ENCODE peak calls at places on chromosomes 2 and 18, in eight cellular contexts. G is tibial artery, I is tibial nerve, E is GM06990, R is fibroblast of pulmonary artery, Y is A549, V is psoas muscle, U is ovary. J is an unnamed sample.

GRCh38 chr2:104844813-104845551 is 8.9 kb upstream of the POU3F3 start:
- DNase-seq in G (no peak), R (no peak), U (no peak), Y (no peak), E (no peak), I (no peak), V (no peak), J (no peak)

GRCh38 chr2:119255760-119256573 is 32.3 kb downstream of the STEAP3 start:
- DNase-seq in R (peak; percentile 97), G (no peak), U (no peak), V (no peak), E (no peak), I (no peak), Y (peak; percentile 41), J (no peak)

GRCh38 chr2:181070119-181070833 is 89.9 kb downstream of the UBE2E3 start:
- DNase-seq in I (no peak), G (no peak), E (no peak), U (no peak), V (no peak), Y (peak; percentile 5), R (peak; percentile 69), J (peak; percentile 3)

GRCh38 chr2:183495589-183496267 is 371.5 kb downstream of the NUP35 start:
- DNase-seq in G (no peak), R (no peak), Y (no peak), U (no peak), V (no peak), I (no peak), E (peak; percentile 44), J (no peak)

GRCh38 chr2:117855886-117856285 is 41.4 kb downstream of the DDX18 start:
- DNase-seq in I (no peak), V (no peak), Y (no peak), R (peak; percentile 6), G (no peak), E (no peak), U (no peak), J (no peak)

GRCh38 chr18:57026316-57026715 is 120.6 kb upstream of the BOD1L2 start:
- DNase-seq in I (no peak), V (no peak), U (no peak), E (no peak), G (no peak), R (no peak), Y (no peak), J (no peak)

GRCh38 chr18:8167673-8168072 is 441.6 kb upstream of the RAB12 start:
- DNase-seq in I (no peak), G (no peak), U (no peak), E (no peak), V (no peak), R (no peak), Y (no peak), J (no peak)

GRCh38 chr2:67145851-67146250 is 251.3 kb upstream of the ETAA1 start:
- DNase-seq in V (no peak), R (no peak), I (no peak), G (no peak), E (no peak), Y (no peak), U (no peak), J (no peak)

GRCh38 chr2:172283476-172283875 is 143.9 kb upstream of the ITGA6 start:
- DNase-seq in R (no peak), E (no peak), Y (no peak), I (no peak), V (no peak), U (no peak), G (no peak), J (no peak)

GRCh38 chr2:230012242-230012884 is 56.4 kb downstream of the SLC16A14 start:
- DNase-seq in E (no peak), U (no peak), G (no peak), I (no peak), Y (no peak), V (no peak), R (peak; percentile 3), J (no peak)

GRCh38 chr2:190088917-190089316 is 26.4 kb upstream of the MSTN start:
- DNase-seq in E (no peak), G (no peak), U (no peak), R (peak; percentile 86), V (peak; percentile 19), I (peak; percentile 66), Y (peak; percentile 10), J (peak; percentile 59)
- TF ChIP-seq CTCF in E (peak; percentile 61), G (peak; percentile 49), U (peak; percentile 45), R (peak; percentile 72), V (peak; percentile 81), I (peak; percentile 59), Y (peak; percentile 97), J (peak; percentile 82)

GRCh38 chr2:84492571-84492970 is 23.7 kb upstream of the DNAH6 start:
- DNase-seq in V (no peak), Y (no peak), U (no peak), G (no peak), R (no peak), E (no peak), I (no peak), J (no peak)
- TF ChIP-seq CTCF in V (no peak), Y (peak; percentile 28), U (no peak), G (no peak), R (peak; percentile 5), E (no peak), I (no peak), J (no peak)

DNA sequence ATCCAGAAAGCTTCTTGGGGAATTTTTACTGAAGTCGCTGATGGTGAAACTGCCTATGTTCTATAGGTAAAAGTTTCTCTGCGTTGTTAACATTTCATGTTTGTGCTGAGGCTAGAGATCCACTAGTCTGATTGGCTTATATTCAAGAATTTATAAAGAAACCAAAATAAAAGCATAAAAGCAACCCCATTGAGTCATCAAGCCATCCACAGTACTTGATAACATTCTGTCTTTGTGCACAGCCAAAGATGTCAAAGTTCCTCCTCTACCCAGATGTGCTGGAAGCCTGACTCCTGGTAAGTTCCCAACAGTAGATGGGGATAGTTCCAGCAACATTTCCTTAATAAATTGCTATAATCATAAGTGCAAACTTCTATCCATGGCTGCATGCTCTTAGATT is 107.8 kb downstream of the TANC1 start:
- DNase-seq in Y (no peak), U (no peak), G (no peak), E (no peak), I (peak; percentile 44), R (peak; percentile 91), V (no peak), J (no peak)
- TF ChIP-seq CTCF in Y (no peak), U (no peak), G (no peak), E (no peak), I (no peak), R (peak; percentile 23), V (no peak), J (no peak)

DNA sequence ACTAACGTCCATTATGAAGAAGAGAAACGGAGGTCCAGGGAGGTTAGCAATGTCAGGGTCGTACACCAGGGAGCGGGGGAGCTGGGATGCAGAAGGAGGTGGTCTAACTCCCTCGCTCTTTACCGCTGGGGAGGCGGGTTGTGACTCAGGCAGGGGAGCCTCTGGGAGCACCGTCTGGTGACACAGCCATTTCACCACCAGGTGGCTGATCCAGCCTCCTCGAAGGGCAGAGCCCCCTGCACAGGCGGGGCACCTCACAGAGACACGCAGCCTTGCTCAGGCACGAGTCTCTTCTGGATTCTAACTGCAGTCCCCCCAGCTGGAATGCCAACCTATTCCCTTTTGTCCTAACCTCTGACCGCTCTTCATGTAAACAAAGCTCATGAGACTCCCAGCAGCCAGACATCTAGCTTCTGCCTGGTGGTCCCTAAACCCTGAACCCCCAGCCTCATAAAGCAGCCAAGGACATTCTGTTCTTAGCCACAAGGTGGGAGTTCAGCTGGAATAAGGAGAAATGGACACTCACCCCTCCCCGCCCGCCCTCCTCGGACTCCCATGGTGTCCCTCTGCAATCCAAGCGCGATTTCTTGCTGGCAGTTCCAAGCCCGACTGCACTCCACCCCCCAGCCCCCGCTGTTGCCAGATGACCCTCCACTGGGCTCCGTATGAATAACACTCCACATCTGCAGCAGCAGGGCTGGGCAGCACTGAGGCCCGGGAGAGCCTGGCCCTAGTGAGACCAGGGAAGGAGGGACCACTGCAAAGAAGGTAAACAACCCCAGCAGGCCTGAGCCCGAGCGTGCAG is 84.4 kb downstream of the TNS1 start:
- DNase-seq in U (peak; percentile 90), R (no peak), I (no peak), Y (peak; percentile 31), G (peak; percentile 46), E (no peak), V (peak; percentile 58), J (peak; percentile 30)
- TF ChIP-seq CTCF in U (peak; percentile 25), R (peak; percentile 18), I (no peak), Y (no peak), G (peak; percentile 30), E (peak; percentile 13), V (peak; percentile 17), J (peak; percentile 23)

GRCh38 chr2:61536723-61537581 is 1.2 kb downstream of the XPO1 start:
- DNase-seq in U (peak; percentile 73), V (peak; percentile 84), E (peak; percentile 75), G (peak; percentile 93), I (peak; percentile 88), R (peak; percentile 90), Y (peak; percentile 64), J (peak; percentile 79)

GRCh38 chr2:61535449-61535848 is 2.7 kb downstream of the XPO1 start:
- DNase-seq in V (no peak), E (no peak), I (no peak), R (no peak), Y (no peak), U (no peak), G (no peak), J (no peak)

GRCh38 chr2:61537590-61538178 is 472 bp downstream of the XPO1 start:
- DNase-seq in Y (no peak), R (no peak), G (peak; percentile 46), V (no peak), E (no peak), U (no peak), I (peak; percentile 56), J (no peak)

GRCh38 chr2:61534926-61535325 is 3.2 kb downstream of the XPO1 start:
- DNase-seq in V (no peak), U (no peak), R (no peak), I (no peak), Y (no peak), G (no peak), E (no peak), J (no peak)

DNA sequence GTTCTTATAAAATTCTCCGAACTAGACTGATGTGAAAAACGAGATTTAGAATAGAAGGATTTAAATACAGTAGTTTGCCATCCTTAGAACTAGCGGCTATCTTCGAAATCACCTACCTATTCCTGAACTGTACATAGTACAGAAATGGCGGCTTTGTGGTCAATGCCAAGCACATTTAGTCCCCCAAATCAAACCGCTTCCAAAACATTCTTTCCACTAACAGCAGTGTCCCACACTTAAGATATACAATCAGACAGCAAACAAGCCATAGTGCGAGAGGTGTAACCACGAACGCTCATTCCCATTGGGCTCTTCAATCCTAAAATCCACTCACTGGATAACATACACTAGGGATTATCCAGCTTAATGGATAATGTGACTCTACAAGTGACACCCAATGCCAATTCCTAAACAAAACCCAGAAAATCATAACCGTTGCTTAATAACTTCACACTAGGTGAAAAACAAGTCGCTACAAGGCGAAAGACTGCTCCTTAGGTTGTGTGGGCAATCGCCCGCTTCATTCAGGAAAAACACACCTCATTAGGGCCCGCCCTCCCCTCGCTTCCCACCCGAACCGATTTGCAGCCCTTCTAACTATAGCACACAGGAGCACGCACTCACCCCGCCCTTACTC is 2.0 kb downstream of the XPO1 start:
- DNase-seq in R (peak; percentile 28), E (no peak), I (peak; percentile 8), G (no peak), V (no peak), U (peak; percentile 80), Y (no peak), J (no peak)
- TF ChIP-seq CTCF in R (no peak), E (no peak), I (no peak), G (no peak), V (no peak), U (peak; percentile 21), Y (no peak), J (no peak)